ENCODE peak calls at places on chromosomes 13 and 19, in seven cellular contexts. G, X, J, U, Z, I and H are unnamed samples.

GRCh38 chr19:33273881-33274662 is 28.3 kb downstream of the CEBPA start:
- DNase-seq in G (no peak), X (peak), J (peak), U (no peak), Z (no peak), I (no peak), H (no peak)

GRCh38 chr13:113903912-113904311 is 40.0 kb upstream of the GAS6 start:
- DNase-seq in G (no peak), X (no peak), J (no peak), U (no peak), Z (no peak), I (no peak), H (no peak)

GRCh38 chr13:91284335-91284734 is 63.2 kb upstream of the MIR17HG start:
- DNase-seq in G (no peak), X (no peak), J (no peak), U (no peak), Z (no peak), I (no peak), H (no peak)

GRCh38 chr13:113176292-113176691 is 17.8 kb downstream of the PROZ start:
- DNase-seq in G (no peak), X (no peak), J (no peak), U (no peak), Z (no peak), I (no peak), H (no peak)

GRCh38 chr19:13856530-13856929 is 20.4 kb upstream of the NANOS3 start:
- DNase-seq in G (no peak), X (no peak), J (no peak), U (no peak), Z (no peak), I (peak), H (no peak)

GRCh38 chr13:59409211-59409610 is 754.5 kb downstream of the DIAPH3 start:
- DNase-seq in G (peak), X (peak), J (peak), U (peak), Z (no peak), I (no peak), H (no peak)

GRCh38 chr19:18156841-18157464 is 4.0 kb downstream of the PIK3R2 start:
- DNase-seq in G (no peak), X (peak), J (peak), U (no peak), Z (no peak), I (no peak), H (no peak)

GRCh38 chr13:93948523-93948922 is 531.0 kb downstream of the DCT start:
- DNase-seq in G (no peak), X (no peak), J (no peak), U (no peak), Z (no peak), I (no peak), H (no peak)

GRCh38 chr19:14028901-14029300 is 953 bp downstream of the RLN3 start:
- DNase-seq in G (no peak), X (no peak), J (no peak), U (no peak), Z (no peak), I (no peak), H (no peak)

GRCh38 chr19:18322318-18322758 is 538 bp downstream of the LSM4 start:
- DNase-seq in G (no peak), X (peak), J (peak), U (peak), Z (no peak), I (peak), H (no peak)

GRCh38 chr13:104594801-104595200 is 1528.6 kb upstream of the SLC10A2 start:
- DNase-seq in G (no peak), X (no peak), J (no peak), U (no peak), Z (no peak), I (no peak), H (no peak)

GRCh38 chr13:90403330-90404082 is 944.0 kb upstream of the MIR17HG start:
- DNase-seq in G (no peak), X (no peak), J (no peak), U (no peak), Z (no peak), I (no peak), H (no peak)

GRCh38 chr13:113476811-113477210 is 13.7 kb downstream of the DCUN1D2 start:
- DNase-seq in G (no peak), X (no peak), J (no peak), U (no peak), Z (no peak), I (no peak), H (no peak)

GRCh38 chr13:113737803-113738202 is 21.2 kb upstream of the TMEM255B start:
- DNase-seq in G (no peak), X (no peak), J (no peak), U (no peak), Z (no peak), I (no peak), H (no peak)

GRCh38 chr13:41107584-41108014 is 25.0 kb downstream of the KBTBD6 start:
- DNase-seq in G (peak), X (no peak), J (no peak), U (peak), Z (no peak), I (no peak), H (no peak)

GRCh38 chr13:113548171-113548641 is 36.3 kb upstream of the TFDP1 start:
- DNase-seq in G (peak), X (no peak), J (no peak), U (no peak), Z (no peak), I (peak), H (no peak)

GRCh38 chr13:79212064-79212619 is 193.9 kb downstream of the RBM26 start:
- DNase-seq in G (no peak), X (no peak), J (no peak), U (no peak), Z (no peak), I (no peak), H (no peak)

GRCh38 chr19:17948967-17949930 is 16.4 kb downstream of the CCDC124 start:
- DNase-seq in G (peak), X (peak), J (no peak), U (no peak), Z (no peak), I (peak), H (no peak)

GRCh38 chr19:15589760-15590451 is 25.1 kb upstream of the CYP4F8 start:
- DNase-seq in G (no peak), X (no peak), J (no peak), U (no peak), Z (no peak), I (no peak), H (no peak)

GRCh38 chr19:16585808-16586476 is 13.7 kb upstream of the SLC35E1 start:
- DNase-seq in G (no peak), X (peak), J (peak), U (no peak), Z (no peak), I (peak), H (no peak)

GRCh38 chr19:9877775-9878510 is 42.8 kb downstream of the PIN1 start:
- DNase-seq in G (no peak), X (peak), J (peak), U (no peak), Z (no peak), I (no peak), H (no peak)

GRCh38 chr13:31638577-31638976 is 100.7 kb upstream of the RXFP2 start:
- DNase-seq in G (no peak), X (peak), J (peak), U (no peak), Z (no peak), I (no peak), H (no peak)

GRCh38 chr19:57334191-57334590 is 13.9 kb downstream of the ZNF543 start:
- DNase-seq in G (no peak), X (peak), J (peak), U (no peak), Z (no peak), I (peak), H (no peak)

GRCh38 chr13:54637377-54637776 is 1608.8 kb downstream of the OLFM4 start:
- DNase-seq in G (no peak), X (peak), J (no peak), U (peak), Z (no peak), I (peak), H (peak)

GRCh38 chr19:2726904-2727639 is 5.9 kb upstream of the DIRAS1 start:
- DNase-seq in G (no peak), X (no peak), J (no peak), U (no peak), Z (no peak), I (peak), H (no peak)
- H3K23ac ChIP-seq in G (no peak), X (no peak), J (no peak), U (no peak), Z (no peak), I (no peak), H (peak)

DNA sequence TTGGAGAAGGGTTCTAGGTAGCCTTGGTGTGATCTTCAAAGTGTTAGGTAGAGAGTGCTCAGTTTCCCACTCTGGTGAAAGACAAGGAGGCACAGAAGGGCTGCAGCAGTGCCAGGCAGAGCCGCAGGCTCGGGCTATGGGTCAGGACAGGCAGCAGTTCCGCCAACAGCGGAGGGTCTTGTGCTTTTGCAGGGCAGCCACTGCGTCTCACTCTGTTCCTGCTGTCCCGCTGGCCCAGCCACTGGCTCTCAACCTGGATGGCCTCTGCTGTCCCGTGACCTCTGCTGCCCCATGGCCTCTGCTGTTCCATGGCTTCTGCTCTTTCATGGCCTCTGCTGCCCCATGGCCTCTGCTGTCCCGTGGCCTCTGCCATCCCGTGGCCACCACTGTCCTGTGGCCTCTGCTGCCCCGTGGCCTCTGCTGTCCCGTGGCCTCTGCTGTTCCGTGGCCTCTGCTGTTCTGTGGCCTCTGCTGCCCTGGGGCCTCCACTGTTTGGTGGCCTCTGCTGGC is 175.7 kb downstream of the URI1 start:
- DNase-seq in G (no peak), X (no peak), J (no peak), U (no peak), Z (no peak), I (no peak), H (no peak)
- H3K27ac ChIP-seq in G (no peak), X (no peak), J (no peak), U (no peak), Z (no peak), I (no peak), H (no peak)

DNA sequence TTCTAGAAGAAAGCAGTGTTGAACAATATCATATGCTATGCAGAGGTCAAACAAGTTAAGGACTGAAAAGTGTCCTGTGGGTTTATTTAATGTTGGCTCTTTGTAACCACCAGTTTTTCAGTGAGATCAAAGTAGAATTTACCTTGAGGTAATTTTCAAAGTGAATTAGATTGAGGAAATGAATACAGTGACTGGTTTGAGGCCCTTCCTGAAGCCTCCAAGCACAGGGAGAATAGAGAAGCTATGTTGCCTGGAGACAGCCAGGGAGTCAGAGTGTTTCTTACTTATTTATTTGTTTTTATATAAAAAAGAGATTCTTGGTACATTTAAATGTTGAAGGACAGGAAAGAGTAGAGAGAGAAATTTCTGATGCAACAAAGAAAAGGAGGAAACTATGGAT is 954.3 kb upstream of the SPRY2 start:
- DNase-seq in G (no peak), X (no peak), J (no peak), U (no peak), Z (no peak), I (no peak), H (no peak)
- H3K23ac ChIP-seq in G (no peak), X (no peak), J (no peak), U (no peak), Z (no peak), I (no peak), H (no peak)

GRCh38 chr19:45770192-45771101 is 1.4 kb upstream of the SIX5 start:
- DNase-seq in G (peak), X (peak), J (peak), U (peak), Z (peak), I (peak), H (peak)
- H3K27ac ChIP-seq in G (no peak), X (peak), J (peak), U (peak), Z (peak), I (peak), H (peak)

GRCh38 chr13:83987394-83987793 is 105.1 kb upstream of the SLITRK1 start:
- DNase-seq in G (no peak), X (no peak), J (no peak), U (no peak), Z (no peak), I (no peak), H (no peak)
- H3K23ac ChIP-seq in G (no peak), X (no peak), J (no peak), U (no peak), Z (no peak), I (no peak), H (no peak)

GRCh38 chr19:5090780-5091575 is 122.1 kb downstream of the KDM4B start:
- DNase-seq in G (no peak), X (peak), J (peak), U (peak), Z (no peak), I (peak), H (peak)
- H3K27ac ChIP-seq in G (no peak), X (peak), J (no peak), U (peak), Z (no peak), I (no peak), H (peak)